ENCODE peak calls at places on chromosomes 1 and 21, in eight cellular contexts. One of them, this sample, is unnamed.

GRCh38 chr1:115166531-115167091 is 77.3 kb upstream of the TSPAN2 start:
- DNase-seq in upper lobe of right lung: no peak
- DNase-seq in activated T-helper 1 cell treated with anti-CD3 and anti-CD28 coated beads, Interleukin-2, amount 50 U/mL, for 16 hours: no peak
- DNase-seq in uterus: no peak
- DNase-seq in hippocampal formation: no peak
- DNase-seq in RCC 7860: peak; percentile 43
- DNase-seq in stimulated activated CD4-positive, alpha-beta T cell treated with anti-CD3 and anti-CD28 coated beads, Interleukin-4, amount 100 ng/mL, for 1 hour: no peak
- DNase-seq in skeletal muscle cell: no peak
- DNase-seq in this sample: no peak

GRCh38 chr1:6024376-6024775 is 21.3 kb upstream of the KCNAB2 start:
- DNase-seq in upper lobe of right lung: no peak
- DNase-seq in activated T-helper 1 cell treated with anti-CD3 and anti-CD28 coated beads, Interleukin-2, amount 50 U/mL, for 16 hours: no peak
- DNase-seq in uterus: no peak
- DNase-seq in hippocampal formation: no peak
- DNase-seq in RCC 7860: no peak
- DNase-seq in stimulated activated CD4-positive, alpha-beta T cell treated with anti-CD3 and anti-CD28 coated beads, Interleukin-4, amount 100 ng/mL, for 1 hour: no peak
- DNase-seq in skeletal muscle cell: no peak
- DNase-seq in this sample: no peak

GRCh38 chr1:212691561-212692071 is 8.0 kb downstream of the BATF3 start:
- DNase-seq in upper lobe of right lung: no peak
- DNase-seq in activated T-helper 1 cell treated with anti-CD3 and anti-CD28 coated beads, Interleukin-2, amount 50 U/mL, for 16 hours: no peak
- DNase-seq in uterus: no peak
- DNase-seq in hippocampal formation: no peak
- DNase-seq in RCC 7860: no peak
- DNase-seq in stimulated activated CD4-positive, alpha-beta T cell treated with anti-CD3 and anti-CD28 coated beads, Interleukin-4, amount 100 ng/mL, for 1 hour: no peak
- DNase-seq in skeletal muscle cell: no peak
- DNase-seq in this sample: no peak

GRCh38 chr1:160830321-160831153 is 32.1 kb downstream of the CD244 start:
- DNase-seq in upper lobe of right lung: peak; percentile 87
- DNase-seq in activated T-helper 1 cell treated with anti-CD3 and anti-CD28 coated beads, Interleukin-2, amount 50 U/mL, for 16 hours: peak; percentile 62
- DNase-seq in uterus: no peak
- DNase-seq in hippocampal formation: no peak
- DNase-seq in RCC 7860: no peak
- DNase-seq in stimulated activated CD4-positive, alpha-beta T cell treated with anti-CD3 and anti-CD28 coated beads, Interleukin-4, amount 100 ng/mL, for 1 hour: peak; percentile 82
- DNase-seq in skeletal muscle cell: no peak
- DNase-seq in this sample: peak; percentile 65

GRCh38 chr1:14878951-14879350 is 274.6 kb upstream of the TMEM51 start:
- DNase-seq in upper lobe of right lung: no peak
- DNase-seq in activated T-helper 1 cell treated with anti-CD3 and anti-CD28 coated beads, Interleukin-2, amount 50 U/mL, for 16 hours: no peak
- DNase-seq in uterus: no peak
- DNase-seq in hippocampal formation: no peak
- DNase-seq in RCC 7860: no peak
- DNase-seq in stimulated activated CD4-positive, alpha-beta T cell treated with anti-CD3 and anti-CD28 coated beads, Interleukin-4, amount 100 ng/mL, for 1 hour: no peak
- DNase-seq in skeletal muscle cell: no peak
- DNase-seq in this sample: no peak

GRCh38 chr21:19261731-19262367 is 858.3 kb upstream of the TMPRSS15 start:
- DNase-seq in upper lobe of right lung: no peak
- DNase-seq in activated T-helper 1 cell treated with anti-CD3 and anti-CD28 coated beads, Interleukin-2, amount 50 U/mL, for 16 hours: no peak
- DNase-seq in uterus: no peak
- DNase-seq in hippocampal formation: no peak
- DNase-seq in RCC 7860: no peak
- DNase-seq in stimulated activated CD4-positive, alpha-beta T cell treated with anti-CD3 and anti-CD28 coated beads, Interleukin-4, amount 100 ng/mL, for 1 hour: no peak
- DNase-seq in skeletal muscle cell: no peak
- DNase-seq in this sample: no peak

GRCh38 chr1:65059930-65060538 is 88.0 kb upstream of the AK4 start:
- DNase-seq in upper lobe of right lung: no peak
- DNase-seq in activated T-helper 1 cell treated with anti-CD3 and anti-CD28 coated beads, Interleukin-2, amount 50 U/mL, for 16 hours: no peak
- DNase-seq in uterus: no peak
- DNase-seq in hippocampal formation: no peak
- DNase-seq in RCC 7860: peak; percentile 37
- DNase-seq in stimulated activated CD4-positive, alpha-beta T cell treated with anti-CD3 and anti-CD28 coated beads, Interleukin-4, amount 100 ng/mL, for 1 hour: no peak
- DNase-seq in skeletal muscle cell: no peak
- DNase-seq in this sample: no peak

GRCh38 chr1:11320153-11320936 is 47.3 kb downstream of the UBIAD1 start:
- DNase-seq in upper lobe of right lung: no peak
- DNase-seq in activated T-helper 1 cell treated with anti-CD3 and anti-CD28 coated beads, Interleukin-2, amount 50 U/mL, for 16 hours: peak; percentile 8
- DNase-seq in uterus: no peak
- DNase-seq in hippocampal formation: no peak
- DNase-seq in RCC 7860: no peak
- DNase-seq in stimulated activated CD4-positive, alpha-beta T cell treated with anti-CD3 and anti-CD28 coated beads, Interleukin-4, amount 100 ng/mL, for 1 hour: peak; percentile 42
- DNase-seq in skeletal muscle cell: no peak
- DNase-seq in this sample: peak; percentile 78

GRCh38 chr1:202710070-202711025 is at the start of gene SYT2:
- DNase-seq in upper lobe of right lung: no peak
- DNase-seq in activated T-helper 1 cell treated with anti-CD3 and anti-CD28 coated beads, Interleukin-2, amount 50 U/mL, for 16 hours: no peak
- DNase-seq in uterus: peak; percentile 23
- DNase-seq in hippocampal formation: no peak
- DNase-seq in RCC 7860: no peak
- DNase-seq in stimulated activated CD4-positive, alpha-beta T cell treated with anti-CD3 and anti-CD28 coated beads, Interleukin-4, amount 100 ng/mL, for 1 hour: peak; percentile 10
- DNase-seq in skeletal muscle cell: no peak
- DNase-seq in this sample: no peak

GRCh38 chr1:184214128-184214527 is 162.6 kb downstream of the TSEN15 start:
- DNase-seq in upper lobe of right lung: peak; percentile 77
- DNase-seq in activated T-helper 1 cell treated with anti-CD3 and anti-CD28 coated beads, Interleukin-2, amount 50 U/mL, for 16 hours: no peak
- DNase-seq in uterus: no peak
- DNase-seq in hippocampal formation: no peak
- DNase-seq in RCC 7860: no peak
- DNase-seq in stimulated activated CD4-positive, alpha-beta T cell treated with anti-CD3 and anti-CD28 coated beads, Interleukin-4, amount 100 ng/mL, for 1 hour: no peak
- DNase-seq in skeletal muscle cell: no peak
- DNase-seq in this sample: no peak

GRCh38 chr1:204977327-204977726 is 65.7 kb upstream of the CNTN2 start:
- DNase-seq in upper lobe of right lung: no peak
- DNase-seq in activated T-helper 1 cell treated with anti-CD3 and anti-CD28 coated beads, Interleukin-2, amount 50 U/mL, for 16 hours: no peak
- DNase-seq in uterus: no peak
- DNase-seq in hippocampal formation: no peak
- DNase-seq in RCC 7860: no peak
- DNase-seq in stimulated activated CD4-positive, alpha-beta T cell treated with anti-CD3 and anti-CD28 coated beads, Interleukin-4, amount 100 ng/mL, for 1 hour: no peak
- DNase-seq in skeletal muscle cell: no peak
- DNase-seq in this sample: peak; percentile 61